ENCODE peak calls at places on chromosome 2, in four cellular contexts. M, S, R and Z are unnamed samples.

GRCh38 chr2:208034503-208035140 is 9.3 kb upstream of the PLEKHM3 start:
- DNase-seq in R (no peak), S (no peak), M (no peak), Z (no peak)

GRCh38 chr2:64644240-64645013 is 9.3 kb downstream of the SERTAD2 start:
- DNase-seq in M (peak), R (peak), S (peak), Z (peak)

GRCh38 chr2:8431446-8432125 is 250.3 kb upstream of the ID2 start:
- DNase-seq in S (no peak), M (no peak), R (peak), Z (no peak)

GRCh38 chr2:109391243-109391642 is 222.5 kb downstream of the SEPTIN10 start:
- DNase-seq in R (no peak), S (no peak), M (no peak), Z (no peak)

GRCh38 chr2:62362561-62362960 is 143.4 kb downstream of the TMEM17 start:
- DNase-seq in R (no peak), S (no peak), M (no peak), Z (no peak)

GRCh38 chr2:10161961-10162441 is 39.5 kb downstream of the RRM2 start:
- DNase-seq in R (no peak), S (no peak), M (no peak), Z (peak)

GRCh38 chr2:100621371-100621910 is 58.6 kb downstream of the PDCL3 start:
- DNase-seq in R (peak), S (no peak), M (no peak), Z (no peak)

GRCh38 chr2:6556755-6557154 is 309.0 kb downstream of the CMPK2 start:
- DNase-seq in M (peak), S (peak), R (no peak), Z (peak)